ENCODE peak calls at places on chromosomes 7 and 10, in seven cellular contexts. One of them, this sample, is unnamed.

GRCh38 chr10:80064120-80064886 is 14.2 kb upstream of the TMEM254 start:
- DNase-seq in A549: no peak
- DNase-seq in heart left ventricle: no peak
- DNase-seq in left lung: no peak
- DNase-seq in CD8-positive, alpha-beta T cell: no peak
- DNase-seq in GM23338: no peak
- DNase-seq in cardiac muscle cell: peak; percentile 6
- DNase-seq in this sample: no peak

GRCh38 chr7:28619256-28619655 is 206.9 kb downstream of the CREB5 start:
- DNase-seq in left lung: no peak
- DNase-seq in A549: no peak
- DNase-seq in heart left ventricle: no peak
- DNase-seq in GM23338: no peak
- DNase-seq in cardiac muscle cell: no peak
- DNase-seq in CD8-positive, alpha-beta T cell: no peak
- DNase-seq in this sample: no peak

GRCh38 chr7:92809397-92810241 is 26.8 kb downstream of the CDK6 start:
- DNase-seq in cardiac muscle cell: peak; percentile 95
- DNase-seq in A549: peak; percentile 74
- DNase-seq in CD8-positive, alpha-beta T cell: peak; percentile 5
- DNase-seq in heart left ventricle: peak; percentile 66
- DNase-seq in left lung: no peak
- DNase-seq in GM23338: peak; percentile 81
- DNase-seq in this sample: peak; percentile 76

GRCh38 chr7:110061387-110061786 is 1029.5 kb upstream of the LRRN3 start:
- DNase-seq in A549: no peak
- DNase-seq in cardiac muscle cell: no peak
- DNase-seq in heart left ventricle: no peak
- DNase-seq in GM23338: no peak
- DNase-seq in left lung: no peak
- DNase-seq in CD8-positive, alpha-beta T cell: no peak
- DNase-seq in this sample: no peak

GRCh38 chr7:158431941-158432347 is 155.7 kb downstream of the PTPRN2 start:
- DNase-seq in cardiac muscle cell: peak; percentile 93
- DNase-seq in A549: peak; percentile 98
- DNase-seq in left lung: no peak
- DNase-seq in heart left ventricle: peak; percentile 72
- DNase-seq in CD8-positive, alpha-beta T cell: no peak
- DNase-seq in GM23338: no peak
- DNase-seq in this sample: no peak

GRCh38 chr7:41107330-41107937 is 595.5 kb downstream of the INHBA start:
- DNase-seq in A549: peak; percentile 60
- DNase-seq in GM23338: no peak
- DNase-seq in cardiac muscle cell: no peak
- DNase-seq in heart left ventricle: no peak
- DNase-seq in CD8-positive, alpha-beta T cell: no peak
- DNase-seq in left lung: peak; percentile 41
- DNase-seq in this sample: no peak

GRCh38 chr10:36581237-36581636 is 544.2 kb upstream of the ANKRD30A start:
- DNase-seq in A549: no peak
- DNase-seq in cardiac muscle cell: no peak
- DNase-seq in GM23338: no peak
- DNase-seq in CD8-positive, alpha-beta T cell: no peak
- DNase-seq in heart left ventricle: no peak
- DNase-seq in left lung: no peak
- DNase-seq in this sample: no peak

GRCh38 chr7:129529643-129530042 is 27.3 kb downstream of the SMKR1 start:
- DNase-seq in CD8-positive, alpha-beta T cell: no peak
- DNase-seq in A549: no peak
- DNase-seq in GM23338: peak; percentile 43
- DNase-seq in cardiac muscle cell: no peak
- DNase-seq in left lung: no peak
- DNase-seq in heart left ventricle: no peak
- DNase-seq in this sample: no peak

GRCh38 chr7:40749877-40750276 is 615.1 kb downstream of the SUGCT start:
- DNase-seq in cardiac muscle cell: no peak
- DNase-seq in heart left ventricle: no peak
- DNase-seq in A549: no peak
- DNase-seq in CD8-positive, alpha-beta T cell: no peak
- DNase-seq in left lung: no peak
- DNase-seq in GM23338: peak; percentile 17
- DNase-seq in this sample: no peak

GRCh38 chr10:13074562-13075451 is 25.2 kb upstream of the OPTN start:
- DNase-seq in heart left ventricle: peak; percentile 55
- DNase-seq in cardiac muscle cell: peak; percentile 71
- DNase-seq in left lung: peak; percentile 83
- DNase-seq in CD8-positive, alpha-beta T cell: no peak
- DNase-seq in A549: peak; percentile 81
- DNase-seq in GM23338: peak; percentile 89
- DNase-seq in this sample: peak; percentile 13

GRCh38 chr10:5546891-5547683 is 22.3 kb downstream of the CALML3 start:
- DNase-seq in GM23338: no peak
- DNase-seq in heart left ventricle: no peak
- DNase-seq in A549: peak; percentile 89
- DNase-seq in left lung: peak; percentile 77
- DNase-seq in CD8-positive, alpha-beta T cell: no peak
- DNase-seq in cardiac muscle cell: no peak
- DNase-seq in this sample: no peak

GRCh38 chr10:83935911-83936310 is 203.4 kb upstream of the GHITM start:
- DNase-seq in heart left ventricle: no peak
- DNase-seq in A549: no peak
- DNase-seq in CD8-positive, alpha-beta T cell: no peak
- DNase-seq in GM23338: no peak
- DNase-seq in cardiac muscle cell: no peak
- DNase-seq in left lung: no peak
- DNase-seq in this sample: no peak

GRCh38 chr10:124447741-124448466 is 1.9 kb downstream of the NKX1-2 start:
- DNase-seq in A549: no peak
- DNase-seq in cardiac muscle cell: no peak
- DNase-seq in CD8-positive, alpha-beta T cell: no peak
- DNase-seq in left lung: no peak
- DNase-seq in heart left ventricle: no peak
- DNase-seq in GM23338: peak; percentile 84
- DNase-seq in this sample: no peak

GRCh38 chr7:105602325-105603305 is 21.3 kb upstream of the EFCAB10 start:
- DNase-seq in GM23338: no peak
- DNase-seq in cardiac muscle cell: peak; percentile 68
- DNase-seq in heart left ventricle: no peak
- DNase-seq in CD8-positive, alpha-beta T cell: no peak
- DNase-seq in left lung: no peak
- DNase-seq in A549: no peak
- DNase-seq in this sample: no peak

GRCh38 chr10:11547111-11547625 is 64.3 kb downstream of the USP6NL start:
- DNase-seq in heart left ventricle: no peak
- DNase-seq in CD8-positive, alpha-beta T cell: no peak
- DNase-seq in cardiac muscle cell: peak; percentile 29
- DNase-seq in GM23338: no peak
- DNase-seq in left lung: no peak
- DNase-seq in A549: no peak
- DNase-seq in this sample: no peak

GRCh38 chr10:130054021-130054420 is 56.6 kb downstream of the C10orf143 start:
- DNase-seq in GM23338: no peak
- DNase-seq in heart left ventricle: no peak
- DNase-seq in CD8-positive, alpha-beta T cell: no peak
- DNase-seq in A549: no peak
- DNase-seq in left lung: no peak
- DNase-seq in cardiac muscle cell: no peak
- DNase-seq in this sample: no peak

GRCh38 chr10:96691761-96692160 is 28.6 kb downstream of the PIK3AP1 start:
- DNase-seq in heart left ventricle: no peak
- DNase-seq in CD8-positive, alpha-beta T cell: no peak
- DNase-seq in A549: no peak
- DNase-seq in GM23338: no peak
- DNase-seq in cardiac muscle cell: no peak
- DNase-seq in left lung: no peak
- DNase-seq in this sample: no peak

DNA sequence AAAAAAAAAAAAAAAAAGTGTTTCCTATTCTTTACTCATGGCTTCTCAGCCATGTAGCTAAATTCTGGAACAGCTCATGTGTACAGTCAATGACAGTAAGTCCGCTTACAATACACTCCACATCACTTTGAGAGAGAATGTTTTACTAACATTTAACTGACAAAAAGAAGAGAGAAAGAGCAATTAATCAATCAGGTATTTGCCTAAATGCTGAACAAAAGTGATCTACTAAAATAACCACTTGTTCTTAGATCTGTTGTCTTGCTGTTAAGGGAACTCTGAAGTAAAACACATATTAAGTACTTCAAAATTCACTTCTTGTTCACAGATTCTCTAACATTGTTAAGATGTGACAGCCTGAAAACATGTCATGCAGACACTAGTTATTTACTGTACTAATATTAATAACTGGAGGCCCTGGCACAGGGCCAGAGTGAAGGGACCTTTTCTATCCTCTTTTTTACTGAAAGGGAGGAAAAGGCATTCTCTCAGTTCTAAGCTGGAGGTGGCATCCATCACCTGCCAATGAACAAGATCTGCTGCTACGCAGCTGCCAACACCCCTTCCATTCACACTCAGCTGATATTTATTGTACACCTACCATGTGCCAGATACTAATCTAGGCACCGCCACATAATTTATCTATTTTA is 72.6 kb downstream of the AHR start:
- DNase-seq in A549: peak; percentile 24
- DNase-seq in left lung: no peak
- DNase-seq in heart left ventricle: no peak
- DNase-seq in CD8-positive, alpha-beta T cell: no peak
- DNase-seq in cardiac muscle cell: no peak
- DNase-seq in GM23338: no peak
- DNase-seq in this sample: no peak
- H3K27ac ChIP-seq in A549: peak overlapping the region; percentile 86
- H3K27ac ChIP-seq in left lung: peak overlapping the region; percentile 79
- H3K27ac ChIP-seq in heart left ventricle: no peak overlapping the region
- H3K27ac ChIP-seq in CD8-positive, alpha-beta T cell: no peak overlapping the region
- H3K27ac ChIP-seq in cardiac muscle cell: no peak overlapping the region
- H3K27ac ChIP-seq in GM23338: no peak overlapping the region
- H3K27ac ChIP-seq in this sample: no peak overlapping the region

DNA sequence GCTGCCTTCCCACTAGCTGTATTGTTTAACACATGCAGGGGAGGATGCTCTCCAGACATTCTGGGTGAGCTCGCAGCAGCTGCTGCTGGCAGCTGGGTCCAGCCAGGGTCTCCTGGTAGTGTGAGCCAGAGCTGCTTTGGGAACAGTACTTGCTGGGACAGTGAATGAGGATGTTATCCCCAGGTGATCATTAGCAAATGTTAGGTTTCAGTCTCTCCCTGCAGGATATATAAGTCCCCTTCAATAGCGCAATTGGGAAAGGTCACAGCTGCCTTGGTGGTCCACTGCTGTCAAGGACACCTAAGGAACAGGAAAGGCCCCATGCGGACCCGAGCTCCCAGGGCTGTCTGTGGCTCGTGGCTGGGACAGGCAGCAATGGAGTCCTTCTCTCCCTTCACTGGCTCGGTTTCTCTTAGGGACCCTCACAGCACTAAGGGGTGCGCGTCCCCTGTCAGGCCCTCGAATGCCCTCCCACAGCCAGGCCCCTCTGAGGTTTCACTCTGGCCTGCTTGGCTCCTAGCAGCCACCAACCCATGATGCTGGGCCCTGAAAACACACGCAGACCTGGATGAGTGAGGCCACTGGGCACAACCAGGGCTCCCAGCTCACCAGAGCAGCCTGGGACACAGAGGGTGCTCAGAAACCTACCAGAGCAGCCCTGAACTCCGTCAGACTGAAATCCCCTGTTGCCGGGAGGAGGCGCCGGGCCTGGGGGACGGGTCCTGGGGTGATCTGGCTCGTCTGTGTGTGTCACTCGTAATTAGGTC is 173.0 kb upstream of the LANCL2 start:
- DNase-seq in A549: no peak
- DNase-seq in GM23338: peak; percentile 51
- DNase-seq in CD8-positive, alpha-beta T cell: no peak
- DNase-seq in cardiac muscle cell: no peak
- DNase-seq in left lung: no peak
- DNase-seq in heart left ventricle: no peak
- DNase-seq in this sample: no peak
- H3K4me1 ChIP-seq in A549: peaks cover 23% of the 10 kb centered on the region
- H3K4me1 ChIP-seq in GM23338: peaks cover 53% of the 10 kb centered on the region
- H3K4me1 ChIP-seq in CD8-positive, alpha-beta T cell: no peaks in the 10 kb centered on the region
- H3K4me1 ChIP-seq in cardiac muscle cell: peaks cover 4% of the 10 kb centered on the region
- H3K4me1 ChIP-seq in left lung: peaks cover 4% of the 10 kb centered on the region
- H3K4me1 ChIP-seq in heart left ventricle: peaks cover 44% of the 10 kb centered on the region
- H3K4me1 ChIP-seq in this sample: no peaks in the 10 kb centered on the region

GRCh38 chr10:97724341-97724941 is 10.9 kb downstream of the MARVELD1 start:
- DNase-seq in cardiac muscle cell: peak; percentile 54
- DNase-seq in A549: no peak
- DNase-seq in left lung: no peak
- DNase-seq in GM23338: no peak
- DNase-seq in heart left ventricle: no peak
- DNase-seq in CD8-positive, alpha-beta T cell: no peak
- DNase-seq in this sample: no peak

GRCh38 chr10:97729014-97729413 is 7.9 kb upstream of the ZFYVE27 start:
- DNase-seq in CD8-positive, alpha-beta T cell: no peak
- DNase-seq in left lung: no peak
- DNase-seq in GM23338: no peak
- DNase-seq in cardiac muscle cell: no peak
- DNase-seq in A549: no peak
- DNase-seq in heart left ventricle: no peak
- DNase-seq in this sample: no peak

GRCh38 chr10:97721871-97722780 is 8.6 kb downstream of the MARVELD1 start:
- DNase-seq in cardiac muscle cell: no peak
- DNase-seq in left lung: no peak
- DNase-seq in A549: no peak
- DNase-seq in GM23338: no peak
- DNase-seq in CD8-positive, alpha-beta T cell: no peak
- DNase-seq in heart left ventricle: no peak
- DNase-seq in this sample: no peak

GRCh38 chr10:97722980-97723379 is 9.4 kb downstream of the MARVELD1 start:
- DNase-seq in GM23338: no peak
- DNase-seq in heart left ventricle: no peak
- DNase-seq in left lung: no peak
- DNase-seq in A549: no peak
- DNase-seq in cardiac muscle cell: no peak
- DNase-seq in CD8-positive, alpha-beta T cell: no peak
- DNase-seq in this sample: no peak

DNA sequence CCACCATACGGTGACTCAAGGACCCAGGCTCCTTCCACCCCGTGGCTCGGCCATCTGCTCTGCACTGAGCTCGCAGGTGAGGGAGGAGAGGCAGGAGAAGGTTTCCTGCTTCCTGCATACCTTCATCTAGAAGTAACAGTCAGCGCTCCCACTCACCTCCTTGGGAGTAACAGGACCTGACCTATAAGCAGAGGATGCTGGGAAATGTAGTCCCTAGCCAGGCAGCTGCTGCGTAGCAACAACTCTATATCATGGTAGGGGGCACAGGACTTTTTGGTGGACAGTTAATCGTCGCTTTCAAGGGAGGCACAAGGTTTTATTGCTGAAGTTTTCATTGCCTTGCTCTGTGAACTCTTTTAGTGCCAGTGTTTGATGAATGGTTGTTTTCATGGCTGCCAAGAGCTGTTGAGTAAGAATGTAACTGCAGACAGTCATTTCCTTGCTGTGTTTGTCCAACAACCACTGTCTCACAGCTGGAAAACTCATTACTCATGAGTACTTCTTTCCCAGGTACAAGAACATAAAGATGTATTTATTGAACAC is 10.2 kb upstream of the ZFYVE27 start:
- DNase-seq in cardiac muscle cell: peak; percentile 79
- DNase-seq in GM23338: peak; percentile 92
- DNase-seq in A549: no peak
- DNase-seq in CD8-positive, alpha-beta T cell: no peak
- DNase-seq in left lung: no peak
- DNase-seq in heart left ventricle: no peak
- DNase-seq in this sample: peak; percentile 16
- H3K4me3 ChIP-seq in cardiac muscle cell: no peak overlapping the region
- H3K4me3 ChIP-seq in GM23338: peak overlapping the region; percentile 17
- H3K4me3 ChIP-seq in A549: no peak overlapping the region
- H3K4me3 ChIP-seq in CD8-positive, alpha-beta T cell: no peak overlapping the region
- H3K4me3 ChIP-seq in left lung: no peak overlapping the region
- H3K4me3 ChIP-seq in heart left ventricle: no peak overlapping the region
- H3K4me3 ChIP-seq in this sample: no peak overlapping the region

GRCh38 chr7:137343483-137343841 is at the start of gene PTN:
- DNase-seq in heart left ventricle: peak; percentile 42
- DNase-seq in cardiac muscle cell: peak; percentile 53
- DNase-seq in GM23338: peak; percentile 82
- DNase-seq in left lung: peak; percentile 71
- DNase-seq in CD8-positive, alpha-beta T cell: no peak
- DNase-seq in A549: no peak
- DNase-seq in this sample: no peak
- H3K27ac ChIP-seq in heart left ventricle: no peak within 1 kb of the TSS
- H3K27ac ChIP-seq in cardiac muscle cell: peak within 1 kb of the TSS; percentile 71
- H3K27ac ChIP-seq in GM23338: no peak within 1 kb of the TSS
- H3K27ac ChIP-seq in left lung: no peak within 1 kb of the TSS
- H3K27ac ChIP-seq in CD8-positive, alpha-beta T cell: no peak within 1 kb of the TSS
- H3K27ac ChIP-seq in A549: no peak within 1 kb of the TSS
- H3K27ac ChIP-seq in this sample: no peak within 1 kb of the TSS